ENCODE peak calls at places on chromosome 21, in five cellular contexts. A is psoas muscle, O is fibroblast of pulmonary artery, I is COLO829, Q is foreskin melanocyte. N is an unnamed sample.

GRCh38 chr21:33121715-33122475 is 52.0 kb downstream of the OLIG1 start:
- DNase-seq in A (no peak), O (peak; percentile 25), I (no peak), Q (no peak), N (peak; percentile 58)

GRCh38 chr21:31480228-31480627 is 136.2 kb upstream of the TIAM1 start:
- DNase-seq in A (no peak), O (no peak), I (no peak), Q (no peak), N (peak; percentile 51)

GRCh38 chr21:35170244-35170756 is 121.2 kb upstream of the RUNX1 start:
- DNase-seq in A (no peak), O (no peak), I (no peak), Q (no peak), N (no peak)

GRCh38 chr21:36384885-36385232 is 333 bp upstream of the CHAF1B start:
- DNase-seq in A (no peak), O (no peak), I (no peak), Q (no peak), N (no peak)

GRCh38 chr21:46604975-46605758 is at the start of gene S100B:
- DNase-seq in A (no peak), O (no peak), I (peak; percentile 92), Q (peak; percentile 96), N (peak; percentile 93)

GRCh38 chr21:26405735-26406361 is 167.2 kb downstream of the CYYR1 start:
- DNase-seq in A (no peak), O (peak; percentile 82), I (peak; percentile 18), Q (peak; percentile 51), N (no peak)

GRCh38 chr21:44322621-44323325 is 16.4 kb downstream of the CFAP410 start:
- DNase-seq in A (no peak), O (no peak), I (no peak), Q (no peak), N (no peak)

GRCh38 chr21:33067457-33067856 is 2.5 kb upstream of the OLIG1 start:
- DNase-seq in A (no peak), O (no peak), I (no peak), Q (no peak), N (no peak)

GRCh38 chr21:27536319-27536718 is 569.4 kb upstream of the ADAMTS5 start:
- DNase-seq in A (no peak), O (peak; percentile 26), I (no peak), Q (no peak), N (no peak)

GRCh38 chr21:36104306-36105300 is 30.3 kb upstream of the CBR3 start:
- DNase-seq in A (peak; percentile 72), O (peak; percentile 46), I (no peak), Q (peak; percentile 29), N (peak; percentile 31)

GRCh38 chr21:14550200-14550599 is 4.1 kb upstream of the SAMSN1 start:
- DNase-seq in A (no peak), O (no peak), I (no peak), Q (no peak), N (no peak)

GRCh38 chr21:37627074-37627473 is 260.5 kb downstream of the DYRK1A start:
- DNase-seq in A (no peak), O (no peak), I (no peak), Q (no peak), N (no peak)

GRCh38 chr21:46557919-46558392 is 46.9 kb downstream of the S100B start:
- DNase-seq in A (peak; percentile 42), O (no peak), I (no peak), Q (no peak), N (no peak)

GRCh38 chr21:32726742-32727477 is 903 bp downstream of the SYNJ1 start:
- DNase-seq in A (no peak), O (peak; percentile 37), I (peak; percentile 8), Q (peak; percentile 29), N (peak; percentile 20)

GRCh38 chr21:29499734-29500343 is 201.1 kb downstream of the BACH1 start:
- DNase-seq in A (no peak), O (peak; percentile 33), I (peak; percentile 49), Q (no peak), N (peak; percentile 74)

GRCh38 chr21:43369124-43369523 is 57.8 kb downstream of the SIK1 start:
- DNase-seq in A (peak; percentile 59), O (peak; percentile 39), I (no peak), Q (no peak), N (peak; percentile 61)

GRCh38 chr21:36825683-36826082 is 126.8 kb downstream of the SIM2 start:
- DNase-seq in A (no peak), O (no peak), I (no peak), Q (no peak), N (no peak)

GRCh38 chr21:42835211-42835610 is 44.1 kb downstream of the WDR4 start:
- DNase-seq in A (no peak), O (no peak), I (no peak), Q (no peak), N (no peak)

GRCh38 chr21:42837421-42838211 is 41.7 kb downstream of the WDR4 start:
- DNase-seq in A (peak; percentile 49), O (no peak), I (no peak), Q (no peak), N (no peak)

GRCh38 chr21:42125571-42126544 is 54.7 kb downstream of the UMODL1 start:
- DNase-seq in A (no peak), O (peak; percentile 43), I (peak; percentile 13), Q (no peak), N (no peak)

GRCh38 chr21:26941436-26941835 is 25.5 kb downstream of the ADAMTS5 start:
- DNase-seq in A (no peak), O (no peak), I (no peak), Q (no peak), N (no peak)

GRCh38 chr21:21341041-21341440 is 342.8 kb downstream of the NCAM2 start:
- DNase-seq in A (no peak), O (no peak), I (no peak), Q (no peak), N (no peak)

GRCh38 chr21:39452965-39453332 is 1.2 kb downstream of the SH3BGR start:
- DNase-seq in A (peak; percentile 67), O (no peak), I (no peak), Q (no peak), N (no peak)

GRCh38 chr21:44713846-44714245 is 2.5 kb upstream of the TSPEAR start:
- DNase-seq in A (peak; percentile 37), O (no peak), I (no peak), Q (no peak), N (no peak)

GRCh38 chr21:37866027-37866426 is 50.2 kb downstream of the KCNJ6 start:
- DNase-seq in A (no peak), O (no peak), I (no peak), Q (no peak), N (no peak)

GRCh38 chr21:33383056-33383888 is 19.9 kb upstream of the IFNGR2 start:
- DNase-seq in A (peak; percentile 65), O (peak; percentile 79), I (no peak), Q (peak; percentile 70), N (peak; percentile 37)

GRCh38 chr21:38289697-38290096 is 32.9 kb downstream of the KCNJ15 start:
- DNase-seq in A (no peak), O (peak; percentile 99), I (no peak), Q (no peak), N (no peak)

GRCh38 chr21:45289655-45290515 is 2.2 kb upstream of the POFUT2 start:
- DNase-seq in A (no peak), O (peak; percentile 50), I (no peak), Q (no peak), N (peak; percentile 45)

GRCh38 chr21:32710069-32710784 is 17.6 kb downstream of the SYNJ1 start:
- DNase-seq in A (no peak), O (no peak), I (no peak), Q (no peak), N (no peak)

GRCh38 chr21:38303300-38303699 is 46.5 kb downstream of the KCNJ15 start:
- DNase-seq in A (peak; percentile 63), O (peak; percentile 91), I (no peak), Q (no peak), N (no peak)

GRCh38 chr21:15794277-15794912 is 64.6 kb downstream of the USP25 start:
- DNase-seq in A (no peak), O (no peak), I (no peak), Q (no peak), N (no peak)

N was measured in SK-MEL-5.